ENCODE peak calls at places on chromosomes 12 and 14, in nine cellular contexts. A, C, N, S, L, M, X, Y and K are unnamed samples.

GRCh38 chr14:25150934-25151790 is 101.2 kb upstream of the STXBP6 start:
- DNase-seq in A (no peak), C (peak; percentile 6), N (no peak), S (no peak), L (no peak), M (no peak), X (peak; percentile 14), Y (no peak), K (no peak)

GRCh38 chr14:52068741-52069616 is at the start of gene NID2:
- DNase-seq in A (no peak), C (no peak), N (peak; percentile 70), S (no peak), L (peak; percentile 94), M (peak; percentile 51), X (peak; percentile 93), Y (peak; percentile 91), K (peak; percentile 75)

GRCh38 chr14:100330396-100330931 is 7.3 kb downstream of the SLC25A47 start:
- DNase-seq in A (no peak), C (no peak), N (no peak), S (no peak), L (peak; percentile 63), M (no peak), X (no peak), Y (no peak), K (no peak)

GRCh38 chr14:54278087-54278486 is 118.7 kb upstream of the CDKN3 start:
- DNase-seq in A (no peak), C (no peak), N (no peak), S (no peak), L (no peak), M (no peak), X (no peak), Y (no peak), K (no peak)

GRCh38 chr14:90535556-90535930 is 138.7 kb downstream of the CALM1 start:
- DNase-seq in A (no peak), C (no peak), N (no peak), S (no peak), L (no peak), M (no peak), X (no peak), Y (no peak), K (no peak)

GRCh38 chr12:54024127-54024526 is 4.1 kb upstream of the HOXC6 start:
- DNase-seq in A (no peak), C (no peak), N (no peak), S (no peak), L (peak; percentile 63), M (no peak), X (no peak), Y (no peak), K (no peak)

GRCh38 chr12:14256555-14257169 is 108.8 kb upstream of the ATF7IP start:
- DNase-seq in A (peak; percentile 46), C (peak; percentile 80), N (peak; percentile 73), S (no peak), L (peak; percentile 89), M (peak; percentile 78), X (peak; percentile 72), Y (peak; percentile 79), K (no peak)

GRCh38 chr14:85535916-85536834 is 6.2 kb downstream of the FLRT2 start:
- DNase-seq in A (no peak), C (no peak), N (no peak), S (no peak), L (no peak), M (no peak), X (no peak), Y (no peak), K (no peak)

GRCh38 chr14:24366664-24367505 is 1.1 kb upstream of the NFATC4 start:
- DNase-seq in A (peak; percentile 58), C (peak; percentile 97), N (peak; percentile 90), S (peak; percentile 76), L (peak; percentile 97), M (peak; percentile 93), X (peak; percentile 98), Y (peak; percentile 93), K (peak; percentile 88)

GRCh38 chr12:57176139-57176477 is 28.7 kb upstream of the LRP1-AS start:
- DNase-seq in A (no peak), C (no peak), N (no peak), S (no peak), L (no peak), M (no peak), X (no peak), Y (no peak), K (no peak)

GRCh38 chr14:36975834-36976233 is 196.6 kb downstream of the SLC25A21 start:
- DNase-seq in A (no peak), C (no peak), N (no peak), S (no peak), L (no peak), M (no peak), X (no peak), Y (no peak), K (no peak)

GRCh38 chr12:49550853-49551252 is 12.0 kb downstream of the KCNH3 start:
- DNase-seq in A (no peak), C (no peak), N (no peak), S (no peak), L (no peak), M (no peak), X (no peak), Y (no peak), K (no peak)

GRCh38 chr12:49552014-49552413 is 13.2 kb downstream of the KCNH3 start:
- DNase-seq in A (no peak), C (no peak), N (peak; percentile 70), S (no peak), L (no peak), M (no peak), X (no peak), Y (no peak), K (no peak)

GRCh38 chr12:49552899-49553298 is 14.1 kb downstream of the KCNH3 start:
- DNase-seq in A (no peak), C (no peak), N (no peak), S (no peak), L (no peak), M (no peak), X (no peak), Y (no peak), K (no peak)

GRCh38 chr12:49553512-49554088 is 14.3 kb downstream of the MCRS1 start:
- DNase-seq in A (no peak), C (peak; percentile 45), N (no peak), S (no peak), L (no peak), M (no peak), X (no peak), Y (no peak), K (no peak)

DNA sequence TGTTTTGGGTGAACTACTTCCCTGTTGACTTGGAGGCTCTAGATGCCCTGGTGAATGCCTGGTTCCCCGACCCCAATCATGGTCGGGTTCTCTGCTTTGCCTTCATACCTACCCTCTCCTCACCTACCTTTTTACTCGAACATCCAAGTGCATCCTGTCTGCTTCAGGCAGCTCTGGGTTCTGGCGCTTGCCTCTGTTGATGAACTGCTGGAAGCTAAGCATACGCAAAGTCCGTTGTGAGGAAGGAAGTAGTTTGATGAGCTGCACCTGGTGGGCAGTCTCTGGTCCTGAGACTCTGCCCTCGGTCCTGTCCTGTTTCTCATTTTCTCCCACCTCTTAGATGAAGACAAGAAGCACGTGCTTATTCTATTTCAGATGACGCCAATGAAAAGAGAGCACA is 13.6 kb downstream of the KCNH3 start:
- DNase-seq in A (no peak), C (no peak), N (no peak), S (no peak), L (no peak), M (no peak), X (no peak), Y (no peak), K (no peak)
- TF ChIP-seq CTCF in A (no peak), C (no peak), N (no peak), S (no peak), L (no peak), M (no peak), X (no peak), Y (no peak), K (no peak)

DNA sequence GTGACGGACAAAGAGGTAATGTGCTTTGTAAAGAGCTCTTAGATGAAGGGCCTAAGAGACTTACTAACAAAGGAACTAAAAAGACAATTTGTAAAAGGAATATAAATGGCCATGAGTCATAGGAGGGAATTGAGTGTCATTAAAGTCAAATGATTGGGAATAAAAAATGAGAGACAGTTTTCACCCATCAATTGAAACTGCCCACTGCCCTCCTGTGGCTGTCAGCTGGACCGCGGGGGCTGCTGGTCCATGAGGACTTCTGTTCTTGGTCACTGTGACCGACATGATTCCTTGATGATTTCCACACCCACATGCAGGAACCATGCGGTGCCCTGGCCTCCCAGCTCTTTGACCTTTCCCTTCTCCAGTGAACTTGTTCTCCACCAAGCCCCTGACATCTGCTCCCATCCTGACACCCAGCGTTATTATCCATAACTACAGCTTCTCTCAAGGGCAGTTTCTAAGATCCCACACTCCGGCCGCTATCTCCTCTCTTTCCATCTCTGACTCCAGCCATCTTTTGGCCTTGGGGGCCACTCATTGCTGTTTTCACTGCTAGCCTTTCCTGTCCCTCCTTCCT is 48.4 kb downstream of the C12orf75 start:
- DNase-seq in A (no peak), C (no peak), N (no peak), S (no peak), L (no peak), M (no peak), X (no peak), Y (peak; percentile 20), K (no peak)
- TF ChIP-seq CTCF in A (no peak), C (peak; percentile 14), N (no peak), S (peak; percentile 16), L (no peak), M (no peak), X (peak; percentile 34), Y (no peak), K (no peak)

GRCh38 chr12:55822228-55822627 is 4.4 kb downstream of the ORMDL2 start:
- DNase-seq in A (no peak), C (no peak), N (no peak), S (no peak), L (no peak), M (no peak), X (no peak), Y (peak; percentile 52), K (no peak)
- TF ChIP-seq CTCF in A (no peak), C (no peak), N (no peak), S (peak; percentile 63), L (peak; percentile 44), M (no peak), X (peak; percentile 20), Y (no peak), K (no peak)

GRCh38 chr14:31303654-31304053 is 96.1 kb upstream of the HECTD1 start:
- DNase-seq in A (no peak), C (no peak), N (no peak), S (no peak), L (no peak), M (no peak), X (no peak), Y (no peak), K (no peak)

GRCh38 chr14:31297701-31298344 is 90.2 kb upstream of the HECTD1 start:
- DNase-seq in A (no peak), C (no peak), N (no peak), S (no peak), L (no peak), M (no peak), X (no peak), Y (no peak), K (no peak)

GRCh38 chr14:31300883-31301282 is 93.3 kb upstream of the HECTD1 start:
- DNase-seq in A (no peak), C (no peak), N (no peak), S (no peak), L (no peak), M (no peak), X (no peak), Y (no peak), K (no peak)

GRCh38 chr14:31297112-31297511 is 89.5 kb upstream of the HECTD1 start:
- DNase-seq in A (no peak), C (no peak), N (no peak), S (no peak), L (no peak), M (no peak), X (no peak), Y (no peak), K (no peak)

GRCh38 chr14:31300296-31300695 is 92.7 kb upstream of the HECTD1 start:
- DNase-seq in A (no peak), C (no peak), N (no peak), S (no peak), L (no peak), M (no peak), X (no peak), Y (no peak), K (no peak)
- TF ChIP-seq CTCF in A (no peak), C (no peak), N (no peak), S (no peak), L (no peak), M (no peak), X (peak; percentile 6), Y (no peak), K (no peak)